ENCODE peak calls at places on chromosome 3, in five cellular contexts. S, K, I, G and P are unnamed samples.

GRCh38 chr3:105473521-105474223 is 107.0 kb downstream of the ALCAM start:
- DNase-seq in S (peak; percentile 46), K (no peak), I (no peak), G (no peak), P (no peak)

GRCh38 chr3:120764206-120764605 is 21.7 kb downstream of the GTF2E1 start:
- DNase-seq in S (no peak), K (no peak), I (no peak), G (no peak), P (no peak)

GRCh38 chr3:189080745-189081144 is 91.0 kb upstream of the TPRG1 start:
- DNase-seq in S (no peak), K (no peak), I (no peak), G (no peak), P (no peak)

GRCh38 chr3:102233881-102234280 is 200.9 kb upstream of the ZPLD1 start:
- DNase-seq in S (peak; percentile 78), K (peak; percentile 44), I (peak; percentile 40), G (no peak), P (no peak)

GRCh38 chr3:181564222-181564621 is 147.5 kb upstream of the SOX2 start:
- DNase-seq in S (no peak), K (no peak), I (no peak), G (no peak), P (no peak)

GRCh38 chr3:45062697-45063070 is 36.6 kb downstream of the CLEC3B start:
- DNase-seq in S (no peak), K (no peak), I (no peak), G (no peak), P (no peak)

GRCh38 chr3:162166543-162166942 is 669.9 kb downstream of the OTOL1 start:
- DNase-seq in S (no peak), K (no peak), I (no peak), G (no peak), P (no peak)

GRCh38 chr3:132730891-132731580 is 8.8 kb upstream of the NPHP3 start:
- DNase-seq in S (peak; percentile 55), K (no peak), I (peak; percentile 15), G (no peak), P (no peak)

GRCh38 chr3:160486459-160486869 is 36.9 kb upstream of the TRIM59 start:
- DNase-seq in S (peak; percentile 71), K (no peak), I (no peak), G (no peak), P (no peak)

GRCh38 chr3:183442994-183443393 is 14.6 kb upstream of the MCF2L2 start:
- DNase-seq in S (no peak), K (no peak), I (no peak), G (no peak), P (no peak)

GRCh38 chr3:105835606-105836005 is 33.2 kb downstream of the CBLB start:
- DNase-seq in S (peak; percentile 53), K (peak; percentile 88), I (no peak), G (no peak), P (no peak)

GRCh38 chr3:178393833-178394232 is 142.4 kb upstream of the KCNMB2 start:
- DNase-seq in S (peak; percentile 61), K (peak; percentile 52), I (no peak), G (no peak), P (no peak)

GRCh38 chr3:178396318-178396717 is 139.9 kb upstream of the KCNMB2 start:
- DNase-seq in S (no peak), K (no peak), I (no peak), G (no peak), P (no peak)

GRCh38 chr3:178388473-178388872 is 147.8 kb upstream of the KCNMB2 start:
- DNase-seq in S (no peak), K (no peak), I (no peak), G (no peak), P (no peak)

GRCh38 chr3:178389258-178389657 is 147.0 kb upstream of the KCNMB2 start:
- DNase-seq in S (no peak), K (no peak), I (no peak), G (no peak), P (no peak)

DNA sequence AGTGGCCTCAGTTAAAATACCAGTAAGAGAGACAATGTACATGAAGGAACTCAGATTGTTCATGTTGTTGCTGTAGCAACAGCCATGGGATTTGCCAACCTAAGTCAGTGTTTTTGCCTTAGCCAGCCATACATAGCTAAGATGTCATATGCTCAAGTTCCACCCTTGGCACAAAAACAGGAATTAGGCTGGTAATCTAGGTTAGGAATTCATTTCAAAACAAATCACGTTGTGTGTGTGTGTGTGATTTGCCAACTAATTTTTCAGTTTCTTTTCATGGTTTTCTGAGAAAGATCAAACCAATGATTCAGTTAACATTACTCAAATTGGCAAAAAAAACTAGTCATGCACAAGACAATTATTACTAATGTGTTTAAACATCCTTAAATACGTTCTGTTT is 143.7 kb upstream of the KCNMB2 start:
- DNase-seq in S (peak; percentile 23), K (no peak), I (no peak), G (no peak), P (no peak)
- TF ChIP-seq CTCF in S (no peak), K (no peak), I (no peak), G (no peak), P (no peak)

GRCh38 chr3:59052803-59053411 is 3.1 kb upstream of the CFAP20DC start:
- DNase-seq in S (peak; percentile 65), K (no peak), I (peak; percentile 40), G (no peak), P (no peak)

GRCh38 chr3:59046839-59047238 is 3.0 kb downstream of the CFAP20DC start:
- DNase-seq in S (peak; percentile 59), K (peak; percentile 49), I (no peak), G (no peak), P (no peak)

GRCh38 chr3:59049671-59050331 is at the start of gene CFAP20DC:
- DNase-seq in S (peak; percentile 98), K (peak; percentile 81), I (peak; percentile 94), G (peak; percentile 41), P (peak; percentile 77)
- TF ChIP-seq CTCF in S (no peak), K (no peak), I (no peak), G (no peak), P (no peak)

GRCh38 chr3:50342818-50343633 is 2.4 kb upstream of the RASSF1 start:
- DNase-seq in S (no peak), K (no peak), I (no peak), G (no peak), P (no peak)
- TF ChIP-seq CTCF in S (no peak), K (no peak), I (no peak), G (no peak), P (no peak)

DNA sequence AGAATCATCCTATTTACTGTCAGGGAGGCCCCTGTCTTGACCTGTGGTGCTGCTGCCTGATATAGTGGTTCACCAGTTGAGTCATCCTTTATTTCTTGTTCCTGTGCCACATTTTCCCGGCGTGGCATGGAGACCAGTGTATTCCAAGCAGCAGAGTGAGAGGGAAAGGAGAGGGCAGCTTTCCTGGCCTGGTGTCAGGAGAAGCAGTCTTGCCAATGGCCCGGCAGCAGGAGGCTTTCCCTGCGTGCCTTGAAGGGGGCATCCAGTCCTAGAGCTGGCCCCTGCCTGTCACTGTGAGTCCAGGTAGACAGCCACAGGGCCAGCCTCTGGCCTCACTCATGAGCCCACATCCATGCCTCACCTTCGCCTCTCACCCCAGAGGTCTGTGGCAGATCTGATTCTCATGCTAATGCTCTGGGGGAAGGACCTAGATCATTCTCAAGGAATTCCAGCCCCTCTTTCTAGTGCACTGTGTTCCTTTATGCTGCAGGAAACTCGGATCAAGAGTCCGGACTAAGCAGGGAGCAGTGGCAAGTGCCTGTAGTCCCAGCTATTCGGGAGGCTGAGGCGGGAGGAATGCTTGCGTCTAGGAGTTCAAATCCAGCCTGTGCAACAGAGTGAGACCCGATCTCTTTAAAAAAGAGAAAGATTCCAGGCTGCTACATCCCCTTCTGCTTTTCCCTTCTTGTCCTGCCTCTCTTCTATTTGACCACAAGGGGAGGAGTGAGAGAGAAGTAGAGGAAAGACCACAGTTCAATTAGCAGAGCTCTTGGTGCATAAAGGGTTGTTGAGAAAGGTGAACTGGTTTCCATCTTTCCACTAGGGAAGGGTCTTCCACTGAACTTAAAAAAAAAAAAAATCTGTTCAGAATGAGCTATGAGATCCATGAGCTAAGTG is 66.8 kb upstream of the HACD2 start:
- DNase-seq in S (no peak), K (no peak), I (no peak), G (no peak), P (no peak)
- TF ChIP-seq CTCF in S (no peak), K (no peak), I (no peak), G (no peak), P (no peak)

GRCh38 chr3:113141543-113141942 is 69.8 kb upstream of the BOC start:
- DNase-seq in S (no peak), K (no peak), I (no peak), G (no peak), P (no peak)
- TF ChIP-seq CTCF in S (no peak), K (no peak), I (no peak), G (no peak), P (no peak)

GRCh38 chr3:79822076-79822475 is 54.3 kb upstream of the ROBO1 start:
- DNase-seq in S (no peak), K (no peak), I (no peak), G (no peak), P (no peak)
- TF ChIP-seq CTCF in S (no peak), K (no peak), I (no peak), G (no peak), P (no peak)

GRCh38 chr3:80521081-80521480 is 753.3 kb upstream of the ROBO1 start:
- DNase-seq in S (peak; percentile 65), K (no peak), I (no peak), G (no peak), P (no peak)

DNA sequence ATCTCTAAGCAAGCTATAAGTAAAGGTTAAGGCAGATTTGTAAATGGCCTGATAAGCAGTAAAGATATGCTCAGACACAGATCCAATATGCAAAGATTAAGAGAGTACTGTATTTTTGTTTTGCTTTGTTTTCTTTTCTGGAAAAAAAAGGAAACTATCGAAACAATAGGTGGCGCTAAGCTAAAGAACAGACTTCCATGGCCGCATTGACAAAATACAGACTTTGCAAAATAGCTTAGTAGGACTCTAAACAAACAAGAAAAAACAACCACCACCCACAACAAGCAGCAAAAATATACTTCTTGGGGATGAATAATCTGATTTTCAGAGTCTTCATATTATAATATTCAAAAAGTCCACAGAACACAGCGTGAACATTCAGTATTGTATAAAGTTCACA is 758.4 kb upstream of the ROBO1 start:
- DNase-seq in S (peak; percentile 39), K (no peak), I (no peak), G (no peak), P (no peak)
- TF ChIP-seq CTCF in S (peak; percentile 86), K (peak; percentile 36), I (no peak), G (no peak), P (no peak)